ENCODE peak calls at places on chromosomes 5 and 9, in five cellular contexts. Y, X, A, K and I are unnamed samples.

GRCh38 chr9:134863941-134864820 is 16.4 kb upstream of the FCN2 start:
- DNase-seq in Y (peak), X (no peak), A (no peak), K (no peak), I (no peak)

GRCh38 chr9:133057006-133057405 is 4.8 kb upstream of the CEL start:
- DNase-seq in Y (no peak), X (no peak), A (peak), K (no peak), I (no peak)

GRCh38 chr9:120212153-120212852 is 367.7 kb downstream of the CDK5RAP2 start:
- DNase-seq in Y (no peak), X (no peak), A (no peak), K (peak), I (no peak)

GRCh38 chr5:170159101-170159698 is 53.5 kb downstream of the FOXI1 start:
- DNase-seq in Y (no peak), X (no peak), A (no peak), K (no peak), I (no peak)

GRCh38 chr9:115395511-115396021 is 277.6 kb upstream of the TNC start:
- DNase-seq in Y (no peak), X (no peak), A (no peak), K (no peak), I (peak)

GRCh38 chr5:123855630-123856029 is 343.7 kb downstream of the CSNK1G3 start:
- DNase-seq in Y (no peak), X (no peak), A (no peak), K (no peak), I (no peak)

GRCh38 chr9:107907715-107908114 is 418.1 kb upstream of the KLF4 start:
- DNase-seq in Y (no peak), X (no peak), A (no peak), K (no peak), I (no peak)

GRCh38 chr5:108266235-108266634 is 115.7 kb downstream of the FBXL17 start:
- DNase-seq in Y (no peak), X (no peak), A (no peak), K (no peak), I (no peak)

GRCh38 chr5:98769256-98770157 is 4.0 kb upstream of the RGMB start:
- DNase-seq in Y (peak), X (peak), A (peak), K (no peak), I (peak)

GRCh38 chr5:33903118-33903517 is 11.3 kb upstream of the ADAMTS12 start:
- DNase-seq in Y (no peak), X (no peak), A (no peak), K (no peak), I (no peak)

GRCh38 chr5:82465235-82465634 is 187.1 kb upstream of the RPS23 start:
- DNase-seq in Y (no peak), X (no peak), A (no peak), K (no peak), I (no peak)

GRCh38 chr9:129195606-129196005 is 17.5 kb upstream of the IER5L start:
- DNase-seq in Y (no peak), X (no peak), A (no peak), K (no peak), I (no peak)

GRCh38 chr9:116298249-116298648 is 144.7 kb downstream of the PAPPA start:
- DNase-seq in Y (no peak), X (no peak), A (no peak), K (no peak), I (no peak)

GRCh38 chr9:127181595-127182190 is 59.3 kb upstream of the ANGPTL2 start:
- DNase-seq in Y (no peak), X (no peak), A (no peak), K (no peak), I (no peak)

GRCh38 chr5:26700759-26701384 is 337.5 kb downstream of the CDH9 start:
- DNase-seq in Y (no peak), X (peak), A (no peak), K (no peak), I (peak)